ENCODE peak calls at places on chromosomes 5 and 9, in ten cellular contexts. One of them, this sample, is unnamed.

GRCh38 chr9:120924698-120925534 is 1.7 kb downstream of the TRAF1 start:
- DNase-seq in PC-3: no peak
- DNase-seq in HepG2: no peak
- DNase-seq in stimulated activated CD4-positive, alpha-beta T cell treated with anti-CD3 and anti-CD28 coated beads, Interleukin-15, amount 100 ng/mL, for 24 hours: peak; percentile 43
- DNase-seq in BJ: no peak
- DNase-seq in stimulated activated naive CD8-positive, alpha-beta T cell treated with anti-CD3 and anti-CD28 coated beads, Interleukin-15, amount 100 ng/mL, for 72 hours: peak; percentile 38
- DNase-seq in NCI-H2171: no peak
- DNase-seq in effector memory CD8-positive, alpha-beta T cell: peak; percentile 49
- DNase-seq in activated CD8-positive, alpha-beta memory T cell treated with anti-CD3 and anti-CD28 coated beads, Interleukin-2, amount 50 U/mL, for 48 hours: peak; percentile 73
- DNase-seq in endothelial cell: no peak
- DNase-seq in this sample: no peak

GRCh38 chr5:56532411-56532935 is 282.9 kb upstream of the MAP3K1 start:
- DNase-seq in activated CD8-positive, alpha-beta memory T cell treated with anti-CD3 and anti-CD28 coated beads, Interleukin-2, amount 50 U/mL, for 48 hours: no peak
- DNase-seq in NCI-H2171: no peak
- DNase-seq in effector memory CD8-positive, alpha-beta T cell: no peak
- DNase-seq in stimulated activated CD4-positive, alpha-beta T cell treated with anti-CD3 and anti-CD28 coated beads, Interleukin-15, amount 100 ng/mL, for 24 hours: no peak
- DNase-seq in PC-3: no peak
- DNase-seq in HepG2: no peak
- DNase-seq in BJ: no peak
- DNase-seq in endothelial cell: no peak
- DNase-seq in stimulated activated naive CD8-positive, alpha-beta T cell treated with anti-CD3 and anti-CD28 coated beads, Interleukin-15, amount 100 ng/mL, for 72 hours: no peak
- DNase-seq in this sample: no peak

GRCh38 chr5:125117556-125117955 is 371.1 kb upstream of the ZNF608 start:
- DNase-seq in stimulated activated naive CD8-positive, alpha-beta T cell treated with anti-CD3 and anti-CD28 coated beads, Interleukin-15, amount 100 ng/mL, for 72 hours: no peak
- DNase-seq in BJ: peak; percentile 26
- DNase-seq in stimulated activated CD4-positive, alpha-beta T cell treated with anti-CD3 and anti-CD28 coated beads, Interleukin-15, amount 100 ng/mL, for 24 hours: no peak
- DNase-seq in NCI-H2171: no peak
- DNase-seq in effector memory CD8-positive, alpha-beta T cell: no peak
- DNase-seq in activated CD8-positive, alpha-beta memory T cell treated with anti-CD3 and anti-CD28 coated beads, Interleukin-2, amount 50 U/mL, for 48 hours: no peak
- DNase-seq in PC-3: no peak
- DNase-seq in HepG2: no peak
- DNase-seq in endothelial cell: no peak
- DNase-seq in this sample: no peak

GRCh38 chr9:108551030-108551964 is 304.5 kb downstream of the ACTL7B start:
- DNase-seq in activated CD8-positive, alpha-beta memory T cell treated with anti-CD3 and anti-CD28 coated beads, Interleukin-2, amount 50 U/mL, for 48 hours: no peak
- DNase-seq in BJ: peak; percentile 65
- DNase-seq in stimulated activated naive CD8-positive, alpha-beta T cell treated with anti-CD3 and anti-CD28 coated beads, Interleukin-15, amount 100 ng/mL, for 72 hours: no peak
- DNase-seq in HepG2: no peak
- DNase-seq in NCI-H2171: peak; percentile 81
- DNase-seq in stimulated activated CD4-positive, alpha-beta T cell treated with anti-CD3 and anti-CD28 coated beads, Interleukin-15, amount 100 ng/mL, for 24 hours: no peak
- DNase-seq in endothelial cell: no peak
- DNase-seq in effector memory CD8-positive, alpha-beta T cell: no peak
- DNase-seq in PC-3: peak; percentile 91
- DNase-seq in this sample: peak; percentile 75

GRCh38 chr5:30605693-30606268 is 587.7 kb upstream of the CDH6 start:
- DNase-seq in endothelial cell: no peak
- DNase-seq in stimulated activated CD4-positive, alpha-beta T cell treated with anti-CD3 and anti-CD28 coated beads, Interleukin-15, amount 100 ng/mL, for 24 hours: no peak
- DNase-seq in HepG2: peak; percentile 98
- DNase-seq in stimulated activated naive CD8-positive, alpha-beta T cell treated with anti-CD3 and anti-CD28 coated beads, Interleukin-15, amount 100 ng/mL, for 72 hours: no peak
- DNase-seq in effector memory CD8-positive, alpha-beta T cell: no peak
- DNase-seq in PC-3: no peak
- DNase-seq in BJ: no peak
- DNase-seq in activated CD8-positive, alpha-beta memory T cell treated with anti-CD3 and anti-CD28 coated beads, Interleukin-2, amount 50 U/mL, for 48 hours: no peak
- DNase-seq in NCI-H2171: no peak
- DNase-seq in this sample: no peak

GRCh38 chr5:110757118-110757729 is 18.4 kb downstream of the SLC25A46 start:
- DNase-seq in effector memory CD8-positive, alpha-beta T cell: peak; percentile 14
- DNase-seq in stimulated activated naive CD8-positive, alpha-beta T cell treated with anti-CD3 and anti-CD28 coated beads, Interleukin-15, amount 100 ng/mL, for 72 hours: peak; percentile 25
- DNase-seq in endothelial cell: peak; percentile 28
- DNase-seq in activated CD8-positive, alpha-beta memory T cell treated with anti-CD3 and anti-CD28 coated beads, Interleukin-2, amount 50 U/mL, for 48 hours: no peak
- DNase-seq in HepG2: peak; percentile 38
- DNase-seq in NCI-H2171: peak; percentile 2
- DNase-seq in PC-3: peak; percentile 84
- DNase-seq in stimulated activated CD4-positive, alpha-beta T cell treated with anti-CD3 and anti-CD28 coated beads, Interleukin-15, amount 100 ng/mL, for 24 hours: peak; percentile 7
- DNase-seq in BJ: no peak
- DNase-seq in this sample: no peak

GRCh38 chr9:126309427-126310179 is 17.0 kb upstream of the MVB12B start:
- DNase-seq in stimulated activated naive CD8-positive, alpha-beta T cell treated with anti-CD3 and anti-CD28 coated beads, Interleukin-15, amount 100 ng/mL, for 72 hours: no peak
- DNase-seq in activated CD8-positive, alpha-beta memory T cell treated with anti-CD3 and anti-CD28 coated beads, Interleukin-2, amount 50 U/mL, for 48 hours: no peak
- DNase-seq in NCI-H2171: no peak
- DNase-seq in HepG2: no peak
- DNase-seq in stimulated activated CD4-positive, alpha-beta T cell treated with anti-CD3 and anti-CD28 coated beads, Interleukin-15, amount 100 ng/mL, for 24 hours: no peak
- DNase-seq in effector memory CD8-positive, alpha-beta T cell: no peak
- DNase-seq in PC-3: no peak
- DNase-seq in endothelial cell: no peak
- DNase-seq in BJ: no peak
- DNase-seq in this sample: no peak

GRCh38 chr5:140162275-140162674 is 12.7 kb upstream of the CYSTM1 start:
- DNase-seq in HepG2: no peak
- DNase-seq in stimulated activated naive CD8-positive, alpha-beta T cell treated with anti-CD3 and anti-CD28 coated beads, Interleukin-15, amount 100 ng/mL, for 72 hours: no peak
- DNase-seq in endothelial cell: no peak
- DNase-seq in BJ: no peak
- DNase-seq in effector memory CD8-positive, alpha-beta T cell: no peak
- DNase-seq in NCI-H2171: no peak
- DNase-seq in PC-3: no peak
- DNase-seq in stimulated activated CD4-positive, alpha-beta T cell treated with anti-CD3 and anti-CD28 coated beads, Interleukin-15, amount 100 ng/mL, for 24 hours: no peak
- DNase-seq in activated CD8-positive, alpha-beta memory T cell treated with anti-CD3 and anti-CD28 coated beads, Interleukin-2, amount 50 U/mL, for 48 hours: no peak
- DNase-seq in this sample: no peak

GRCh38 chr5:138138949-138139775 is at the start of gene NME5:
- DNase-seq in PC-3: peak; percentile 20
- DNase-seq in NCI-H2171: no peak
- DNase-seq in endothelial cell: peak; percentile 62
- DNase-seq in effector memory CD8-positive, alpha-beta T cell: no peak
- DNase-seq in HepG2: no peak
- DNase-seq in BJ: no peak
- DNase-seq in stimulated activated CD4-positive, alpha-beta T cell treated with anti-CD3 and anti-CD28 coated beads, Interleukin-15, amount 100 ng/mL, for 24 hours: peak; percentile 18
- DNase-seq in stimulated activated naive CD8-positive, alpha-beta T cell treated with anti-CD3 and anti-CD28 coated beads, Interleukin-15, amount 100 ng/mL, for 72 hours: no peak
- DNase-seq in activated CD8-positive, alpha-beta memory T cell treated with anti-CD3 and anti-CD28 coated beads, Interleukin-2, amount 50 U/mL, for 48 hours: no peak
- DNase-seq in this sample: peak; percentile 22

GRCh38 chr5:115297043-115297442 is 589 bp upstream of the CCDC112 start:
- DNase-seq in NCI-H2171: no peak
- DNase-seq in PC-3: peak; percentile 4
- DNase-seq in HepG2: no peak
- DNase-seq in stimulated activated CD4-positive, alpha-beta T cell treated with anti-CD3 and anti-CD28 coated beads, Interleukin-15, amount 100 ng/mL, for 24 hours: no peak
- DNase-seq in activated CD8-positive, alpha-beta memory T cell treated with anti-CD3 and anti-CD28 coated beads, Interleukin-2, amount 50 U/mL, for 48 hours: no peak
- DNase-seq in stimulated activated naive CD8-positive, alpha-beta T cell treated with anti-CD3 and anti-CD28 coated beads, Interleukin-15, amount 100 ng/mL, for 72 hours: no peak
- DNase-seq in endothelial cell: no peak
- DNase-seq in BJ: no peak
- DNase-seq in effector memory CD8-positive, alpha-beta T cell: no peak
- DNase-seq in this sample: no peak

GRCh38 chr5:50702615-50703325 is 36.3 kb downstream of the PARP8 start:
- DNase-seq in NCI-H2171: no peak
- DNase-seq in endothelial cell: no peak
- DNase-seq in BJ: no peak
- DNase-seq in PC-3: no peak
- DNase-seq in HepG2: no peak
- DNase-seq in activated CD8-positive, alpha-beta memory T cell treated with anti-CD3 and anti-CD28 coated beads, Interleukin-2, amount 50 U/mL, for 48 hours: no peak
- DNase-seq in stimulated activated naive CD8-positive, alpha-beta T cell treated with anti-CD3 and anti-CD28 coated beads, Interleukin-15, amount 100 ng/mL, for 72 hours: no peak
- DNase-seq in effector memory CD8-positive, alpha-beta T cell: no peak
- DNase-seq in stimulated activated CD4-positive, alpha-beta T cell treated with anti-CD3 and anti-CD28 coated beads, Interleukin-15, amount 100 ng/mL, for 24 hours: no peak
- DNase-seq in this sample: no peak

GRCh38 chr5:169895876-169896275 is 84.4 kb downstream of the INSYN2B start:
- DNase-seq in HepG2: no peak
- DNase-seq in endothelial cell: no peak
- DNase-seq in BJ: no peak
- DNase-seq in PC-3: no peak
- DNase-seq in stimulated activated CD4-positive, alpha-beta T cell treated with anti-CD3 and anti-CD28 coated beads, Interleukin-15, amount 100 ng/mL, for 24 hours: no peak
- DNase-seq in stimulated activated naive CD8-positive, alpha-beta T cell treated with anti-CD3 and anti-CD28 coated beads, Interleukin-15, amount 100 ng/mL, for 72 hours: no peak
- DNase-seq in activated CD8-positive, alpha-beta memory T cell treated with anti-CD3 and anti-CD28 coated beads, Interleukin-2, amount 50 U/mL, for 48 hours: no peak
- DNase-seq in effector memory CD8-positive, alpha-beta T cell: no peak
- DNase-seq in NCI-H2171: no peak
- DNase-seq in this sample: no peak

GRCh38 chr5:86909896-86910295 is 292.2 kb downstream of the COX7C start:
- DNase-seq in stimulated activated naive CD8-positive, alpha-beta T cell treated with anti-CD3 and anti-CD28 coated beads, Interleukin-15, amount 100 ng/mL, for 72 hours: no peak
- DNase-seq in effector memory CD8-positive, alpha-beta T cell: no peak
- DNase-seq in BJ: peak; percentile 81
- DNase-seq in NCI-H2171: no peak
- DNase-seq in HepG2: no peak
- DNase-seq in stimulated activated CD4-positive, alpha-beta T cell treated with anti-CD3 and anti-CD28 coated beads, Interleukin-15, amount 100 ng/mL, for 24 hours: no peak
- DNase-seq in endothelial cell: no peak
- DNase-seq in activated CD8-positive, alpha-beta memory T cell treated with anti-CD3 and anti-CD28 coated beads, Interleukin-2, amount 50 U/mL, for 48 hours: no peak
- DNase-seq in PC-3: peak; percentile 90
- DNase-seq in this sample: no peak

GRCh38 chr9:69180670-69181069 is 6.6 kb downstream of the TJP2 start:
- DNase-seq in stimulated activated CD4-positive, alpha-beta T cell treated with anti-CD3 and anti-CD28 coated beads, Interleukin-15, amount 100 ng/mL, for 24 hours: peak; percentile 62
- DNase-seq in PC-3: peak; percentile 93
- DNase-seq in endothelial cell: no peak
- DNase-seq in effector memory CD8-positive, alpha-beta T cell: no peak
- DNase-seq in BJ: peak; percentile 95
- DNase-seq in stimulated activated naive CD8-positive, alpha-beta T cell treated with anti-CD3 and anti-CD28 coated beads, Interleukin-15, amount 100 ng/mL, for 72 hours: no peak
- DNase-seq in HepG2: peak; percentile 93
- DNase-seq in activated CD8-positive, alpha-beta memory T cell treated with anti-CD3 and anti-CD28 coated beads, Interleukin-2, amount 50 U/mL, for 48 hours: no peak
- DNase-seq in NCI-H2171: no peak
- DNase-seq in this sample: peak; percentile 99

GRCh38 chr5:82793808-82794419 is 283.3 kb downstream of the TMEM167A start:
- DNase-seq in effector memory CD8-positive, alpha-beta T cell: peak; percentile 23
- DNase-seq in activated CD8-positive, alpha-beta memory T cell treated with anti-CD3 and anti-CD28 coated beads, Interleukin-2, amount 50 U/mL, for 48 hours: peak; percentile 68
- DNase-seq in stimulated activated CD4-positive, alpha-beta T cell treated with anti-CD3 and anti-CD28 coated beads, Interleukin-15, amount 100 ng/mL, for 24 hours: peak; percentile 59
- DNase-seq in BJ: no peak
- DNase-seq in endothelial cell: peak; percentile 40
- DNase-seq in PC-3: peak; percentile 54
- DNase-seq in HepG2: peak; percentile 21
- DNase-seq in NCI-H2171: no peak
- DNase-seq in stimulated activated naive CD8-positive, alpha-beta T cell treated with anti-CD3 and anti-CD28 coated beads, Interleukin-15, amount 100 ng/mL, for 72 hours: peak; percentile 5
- DNase-seq in this sample: no peak

GRCh38 chr9:17906841-17907779 is 328.2 kb downstream of the SH3GL2 start:
- DNase-seq in NCI-H2171: no peak
- DNase-seq in stimulated activated naive CD8-positive, alpha-beta T cell treated with anti-CD3 and anti-CD28 coated beads, Interleukin-15, amount 100 ng/mL, for 72 hours: peak; percentile 0
- DNase-seq in effector memory CD8-positive, alpha-beta T cell: no peak
- DNase-seq in BJ: no peak
- DNase-seq in HepG2: no peak
- DNase-seq in PC-3: no peak
- DNase-seq in stimulated activated CD4-positive, alpha-beta T cell treated with anti-CD3 and anti-CD28 coated beads, Interleukin-15, amount 100 ng/mL, for 24 hours: no peak
- DNase-seq in endothelial cell: no peak
- DNase-seq in activated CD8-positive, alpha-beta memory T cell treated with anti-CD3 and anti-CD28 coated beads, Interleukin-2, amount 50 U/mL, for 48 hours: no peak
- DNase-seq in this sample: no peak

GRCh38 chr5:174314261-174314660 is 268.8 kb downstream of the NSG2 start:
- DNase-seq in activated CD8-positive, alpha-beta memory T cell treated with anti-CD3 and anti-CD28 coated beads, Interleukin-2, amount 50 U/mL, for 48 hours: peak; percentile 13
- DNase-seq in BJ: no peak
- DNase-seq in effector memory CD8-positive, alpha-beta T cell: no peak
- DNase-seq in stimulated activated naive CD8-positive, alpha-beta T cell treated with anti-CD3 and anti-CD28 coated beads, Interleukin-15, amount 100 ng/mL, for 72 hours: no peak
- DNase-seq in endothelial cell: no peak
- DNase-seq in PC-3: no peak
- DNase-seq in stimulated activated CD4-positive, alpha-beta T cell treated with anti-CD3 and anti-CD28 coated beads, Interleukin-15, amount 100 ng/mL, for 24 hours: no peak
- DNase-seq in NCI-H2171: no peak
- DNase-seq in HepG2: no peak
- DNase-seq in this sample: no peak

GRCh38 chr9:104260004-104260403 is 165.9 kb downstream of the SMC2 start:
- DNase-seq in NCI-H2171: no peak
- DNase-seq in stimulated activated CD4-positive, alpha-beta T cell treated with anti-CD3 and anti-CD28 coated beads, Interleukin-15, amount 100 ng/mL, for 24 hours: no peak
- DNase-seq in endothelial cell: no peak
- DNase-seq in activated CD8-positive, alpha-beta memory T cell treated with anti-CD3 and anti-CD28 coated beads, Interleukin-2, amount 50 U/mL, for 48 hours: no peak
- DNase-seq in effector memory CD8-positive, alpha-beta T cell: no peak
- DNase-seq in stimulated activated naive CD8-positive, alpha-beta T cell treated with anti-CD3 and anti-CD28 coated beads, Interleukin-15, amount 100 ng/mL, for 72 hours: no peak
- DNase-seq in PC-3: no peak
- DNase-seq in BJ: no peak
- DNase-seq in HepG2: no peak
- DNase-seq in this sample: no peak

GRCh38 chr9:36074870-36075532 is 38.3 kb downstream of the RECK start:
- DNase-seq in BJ: peak; percentile 49
- DNase-seq in endothelial cell: no peak
- DNase-seq in stimulated activated CD4-positive, alpha-beta T cell treated with anti-CD3 and anti-CD28 coated beads, Interleukin-15, amount 100 ng/mL, for 24 hours: no peak
- DNase-seq in effector memory CD8-positive, alpha-beta T cell: no peak
- DNase-seq in PC-3: no peak
- DNase-seq in stimulated activated naive CD8-positive, alpha-beta T cell treated with anti-CD3 and anti-CD28 coated beads, Interleukin-15, amount 100 ng/mL, for 72 hours: no peak
- DNase-seq in NCI-H2171: peak; percentile 32
- DNase-seq in HepG2: peak; percentile 17
- DNase-seq in activated CD8-positive, alpha-beta memory T cell treated with anti-CD3 and anti-CD28 coated beads, Interleukin-2, amount 50 U/mL, for 48 hours: no peak
- DNase-seq in this sample: no peak

GRCh38 chr9:129776566-129776937 is 23.7 kb upstream of the PTGES start:
- DNase-seq in activated CD8-positive, alpha-beta memory T cell treated with anti-CD3 and anti-CD28 coated beads, Interleukin-2, amount 50 U/mL, for 48 hours: no peak
- DNase-seq in HepG2: no peak
- DNase-seq in stimulated activated CD4-positive, alpha-beta T cell treated with anti-CD3 and anti-CD28 coated beads, Interleukin-15, amount 100 ng/mL, for 24 hours: no peak
- DNase-seq in NCI-H2171: no peak
- DNase-seq in PC-3: no peak
- DNase-seq in BJ: no peak
- DNase-seq in effector memory CD8-positive, alpha-beta T cell: no peak
- DNase-seq in stimulated activated naive CD8-positive, alpha-beta T cell treated with anti-CD3 and anti-CD28 coated beads, Interleukin-15, amount 100 ng/mL, for 72 hours: no peak
- DNase-seq in endothelial cell: no peak
- DNase-seq in this sample: no peak

GRCh38 chr9:131008909-131009618 is at the start of gene LAMC3:
- DNase-seq in NCI-H2171: peak; percentile 53
- DNase-seq in BJ: no peak
- DNase-seq in endothelial cell: peak; percentile 57
- DNase-seq in stimulated activated CD4-positive, alpha-beta T cell treated with anti-CD3 and anti-CD28 coated beads, Interleukin-15, amount 100 ng/mL, for 24 hours: peak; percentile 22
- DNase-seq in HepG2: no peak
- DNase-seq in activated CD8-positive, alpha-beta memory T cell treated with anti-CD3 and anti-CD28 coated beads, Interleukin-2, amount 50 U/mL, for 48 hours: no peak
- DNase-seq in effector memory CD8-positive, alpha-beta T cell: no peak
- DNase-seq in PC-3: peak; percentile 17
- DNase-seq in stimulated activated naive CD8-positive, alpha-beta T cell treated with anti-CD3 and anti-CD28 coated beads, Interleukin-15, amount 100 ng/mL, for 72 hours: no peak
- DNase-seq in this sample: peak; percentile 17

GRCh38 chr5:163951069-163951468 is 445.6 kb downstream of the MAT2B start:
- DNase-seq in effector memory CD8-positive, alpha-beta T cell: no peak
- DNase-seq in endothelial cell: no peak
- DNase-seq in NCI-H2171: no peak
- DNase-seq in stimulated activated naive CD8-positive, alpha-beta T cell treated with anti-CD3 and anti-CD28 coated beads, Interleukin-15, amount 100 ng/mL, for 72 hours: no peak
- DNase-seq in BJ: no peak
- DNase-seq in activated CD8-positive, alpha-beta memory T cell treated with anti-CD3 and anti-CD28 coated beads, Interleukin-2, amount 50 U/mL, for 48 hours: no peak
- DNase-seq in PC-3: no peak
- DNase-seq in HepG2: no peak
- DNase-seq in stimulated activated CD4-positive, alpha-beta T cell treated with anti-CD3 and anti-CD28 coated beads, Interleukin-15, amount 100 ng/mL, for 24 hours: no peak
- DNase-seq in this sample: no peak

GRCh38 chr5:102625940-102626339 is 127.1 kb upstream of the SLCO6A1 start:
- DNase-seq in activated CD8-positive, alpha-beta memory T cell treated with anti-CD3 and anti-CD28 coated beads, Interleukin-2, amount 50 U/mL, for 48 hours: no peak
- DNase-seq in effector memory CD8-positive, alpha-beta T cell: no peak
- DNase-seq in endothelial cell: no peak
- DNase-seq in PC-3: peak; percentile 66
- DNase-seq in NCI-H2171: no peak
- DNase-seq in stimulated activated CD4-positive, alpha-beta T cell treated with anti-CD3 and anti-CD28 coated beads, Interleukin-15, amount 100 ng/mL, for 24 hours: no peak
- DNase-seq in HepG2: no peak
- DNase-seq in stimulated activated naive CD8-positive, alpha-beta T cell treated with anti-CD3 and anti-CD28 coated beads, Interleukin-15, amount 100 ng/mL, for 72 hours: no peak
- DNase-seq in BJ: no peak
- DNase-seq in this sample: no peak

GRCh38 chr9:7976167-7976755 is 176.7 kb upstream of the DMAC1 start:
- DNase-seq in PC-3: no peak
- DNase-seq in activated CD8-positive, alpha-beta memory T cell treated with anti-CD3 and anti-CD28 coated beads, Interleukin-2, amount 50 U/mL, for 48 hours: no peak
- DNase-seq in stimulated activated naive CD8-positive, alpha-beta T cell treated with anti-CD3 and anti-CD28 coated beads, Interleukin-15, amount 100 ng/mL, for 72 hours: peak; percentile 62
- DNase-seq in stimulated activated CD4-positive, alpha-beta T cell treated with anti-CD3 and anti-CD28 coated beads, Interleukin-15, amount 100 ng/mL, for 24 hours: peak; percentile 63
- DNase-seq in endothelial cell: no peak
- DNase-seq in effector memory CD8-positive, alpha-beta T cell: peak; percentile 62
- DNase-seq in NCI-H2171: no peak
- DNase-seq in BJ: no peak
- DNase-seq in HepG2: no peak
- DNase-seq in this sample: no peak

GRCh38 chr5:2160811-2161210 is 278.1 kb upstream of the IRX4 start:
- DNase-seq in endothelial cell: no peak
- DNase-seq in activated CD8-positive, alpha-beta memory T cell treated with anti-CD3 and anti-CD28 coated beads, Interleukin-2, amount 50 U/mL, for 48 hours: no peak
- DNase-seq in stimulated activated naive CD8-positive, alpha-beta T cell treated with anti-CD3 and anti-CD28 coated beads, Interleukin-15, amount 100 ng/mL, for 72 hours: no peak
- DNase-seq in NCI-H2171: no peak
- DNase-seq in effector memory CD8-positive, alpha-beta T cell: no peak
- DNase-seq in PC-3: no peak
- DNase-seq in HepG2: no peak
- DNase-seq in stimulated activated CD4-positive, alpha-beta T cell treated with anti-CD3 and anti-CD28 coated beads, Interleukin-15, amount 100 ng/mL, for 24 hours: no peak
- DNase-seq in BJ: no peak
- DNase-seq in this sample: no peak

GRCh38 chr9:123364241-123364824 is 8.3 kb downstream of the CRB2 start:
- DNase-seq in stimulated activated naive CD8-positive, alpha-beta T cell treated with anti-CD3 and anti-CD28 coated beads, Interleukin-15, amount 100 ng/mL, for 72 hours: no peak
- DNase-seq in BJ: no peak
- DNase-seq in activated CD8-positive, alpha-beta memory T cell treated with anti-CD3 and anti-CD28 coated beads, Interleukin-2, amount 50 U/mL, for 48 hours: no peak
- DNase-seq in endothelial cell: no peak
- DNase-seq in NCI-H2171: no peak
- DNase-seq in stimulated activated CD4-positive, alpha-beta T cell treated with anti-CD3 and anti-CD28 coated beads, Interleukin-15, amount 100 ng/mL, for 24 hours: no peak
- DNase-seq in PC-3: no peak
- DNase-seq in effector memory CD8-positive, alpha-beta T cell: no peak
- DNase-seq in HepG2: no peak
- DNase-seq in this sample: no peak

GRCh38 chr5:33311893-33312292 is 128.9 kb upstream of the TARS1 start:
- DNase-seq in activated CD8-positive, alpha-beta memory T cell treated with anti-CD3 and anti-CD28 coated beads, Interleukin-2, amount 50 U/mL, for 48 hours: no peak
- DNase-seq in stimulated activated naive CD8-positive, alpha-beta T cell treated with anti-CD3 and anti-CD28 coated beads, Interleukin-15, amount 100 ng/mL, for 72 hours: no peak
- DNase-seq in endothelial cell: no peak
- DNase-seq in stimulated activated CD4-positive, alpha-beta T cell treated with anti-CD3 and anti-CD28 coated beads, Interleukin-15, amount 100 ng/mL, for 24 hours: no peak
- DNase-seq in PC-3: peak; percentile 96
- DNase-seq in HepG2: no peak
- DNase-seq in BJ: peak; percentile 90
- DNase-seq in effector memory CD8-positive, alpha-beta T cell: no peak
- DNase-seq in NCI-H2171: no peak
- DNase-seq in this sample: no peak

GRCh38 chr5:169258372-169259000 is 42.5 kb downstream of the SLIT3 start:
- DNase-seq in effector memory CD8-positive, alpha-beta T cell: no peak
- DNase-seq in PC-3: no peak
- DNase-seq in stimulated activated naive CD8-positive, alpha-beta T cell treated with anti-CD3 and anti-CD28 coated beads, Interleukin-15, amount 100 ng/mL, for 72 hours: no peak
- DNase-seq in stimulated activated CD4-positive, alpha-beta T cell treated with anti-CD3 and anti-CD28 coated beads, Interleukin-15, amount 100 ng/mL, for 24 hours: no peak
- DNase-seq in activated CD8-positive, alpha-beta memory T cell treated with anti-CD3 and anti-CD28 coated beads, Interleukin-2, amount 50 U/mL, for 48 hours: no peak
- DNase-seq in HepG2: no peak
- DNase-seq in endothelial cell: no peak
- DNase-seq in NCI-H2171: no peak
- DNase-seq in BJ: peak; percentile 97
- DNase-seq in this sample: no peak